ENCODE peak calls at places on chromosomes 4 and X, in nine cellular contexts. N is fibroblast of lung; U is GM23248; B is NCI-H146; J is stimulated activated naive CD8-positive, alpha-beta T cell treated with anti-CD3 and anti-CD28 coated beads, Interleukin-15, amount 100 ng/mL, for 72 hours; K is H54; T is GM12865; D is Right ventricle myocardium superior; M is pancreas. P is an unnamed sample.

GRCh38 chrX:856901-857300 is 226.3 kb downstream of the SHOX start:
- DNase-seq in N (no peak), U (no peak), B (no peak), J (no peak), K (no peak), T (no peak), D (no peak), M (no peak), P (peak)

GRCh38 chrX:66016905-66017658 is 22.8 kb downstream of the VSIG4 start:
- DNase-seq in N (no peak), U (no peak), B (no peak), J (peak), K (no peak), T (peak), D (no peak), M (no peak), P (no peak)

GRCh38 chr4:169225058-169225751 is 45.6 kb downstream of the SH3RF1 start:
- DNase-seq in N (peak), U (peak), B (no peak), J (no peak), K (peak), T (peak), D (no peak), M (no peak), P (no peak)

GRCh38 chr4:110154586-110154985 is 43.8 kb downstream of the ELOVL6 start:
- DNase-seq in N (no peak), U (no peak), B (no peak), J (no peak), K (no peak), T (no peak), D (no peak), M (no peak), P (no peak)

GRCh38 chrX:43643201-43643600 is 12.9 kb upstream of the MAOA start:
- DNase-seq in N (no peak), U (peak), B (no peak), J (no peak), K (no peak), T (no peak), D (no peak), M (no peak), P (no peak)

GRCh38 chr4:172688536-172688935 is 480.1 kb upstream of the GALNT7 start:
- DNase-seq in N (no peak), U (no peak), B (peak), J (no peak), K (no peak), T (no peak), D (no peak), M (no peak), P (no peak)

GRCh38 chr4:82562553-82562854 is 716 bp upstream of the TMEM150C start:
- DNase-seq in N (no peak), U (no peak), B (peak), J (no peak), K (no peak), T (no peak), D (no peak), M (no peak), P (no peak)

GRCh38 chr4:152860057-152860456 is 76.1 kb upstream of the FHDC1 start:
- DNase-seq in N (peak), U (no peak), B (no peak), J (no peak), K (no peak), T (no peak), D (no peak), M (no peak), P (no peak)

GRCh38 chr4:147034372-147034771 is 88.7 kb upstream of the TTC29 start:
- DNase-seq in N (peak), U (peak), B (no peak), J (no peak), K (no peak), T (no peak), D (no peak), M (no peak), P (no peak)

GRCh38 chr4:89434364-89434988 is 126.9 kb upstream of the GPRIN3 start:
- DNase-seq in N (peak), U (peak), B (peak), J (no peak), K (no peak), T (peak), D (no peak), M (no peak), P (no peak)

GRCh38 chr4:186727977-186728519 is 4.4 kb upstream of the FAT1 start:
- DNase-seq in N (no peak), U (peak), B (no peak), J (no peak), K (no peak), T (no peak), D (no peak), M (no peak), P (no peak)

GRCh38 chrX:41912922-41913321 is 10.4 kb downstream of the CASK start:
- DNase-seq in N (peak), U (peak), B (no peak), J (no peak), K (no peak), T (no peak), D (no peak), M (no peak), P (no peak)

GRCh38 chr4:61521451-61521850 is 321.3 kb downstream of the ADGRL3 start:
- DNase-seq in N (peak), U (no peak), B (no peak), J (no peak), K (no peak), T (no peak), D (no peak), M (no peak), P (no peak)

GRCh38 chrX:118352566-118352965 is 6.7 kb downstream of the WDR44 start:
- DNase-seq in N (no peak), U (no peak), B (no peak), J (no peak), K (no peak), T (no peak), D (no peak), M (no peak), P (no peak)

GRCh38 chr4:82247171-82247570 is 126.6 kb downstream of the HNRNPD start:
- DNase-seq in N (no peak), U (no peak), B (no peak), J (no peak), K (no peak), T (no peak), D (no peak), M (no peak), P (no peak)

GRCh38 chrX:130756233-130756632 is 146.8 kb downstream of the ENOX2 start:
- DNase-seq in N (no peak), U (no peak), B (no peak), J (no peak), K (no peak), T (no peak), D (no peak), M (no peak), P (no peak)

GRCh38 chrX:150201391-150201790 is 161.7 kb upstream of the MAMLD1 start:
- DNase-seq in N (no peak), U (no peak), B (no peak), J (no peak), K (no peak), T (no peak), D (no peak), M (no peak), P (no peak)

GRCh38 chr4:176439611-176440010 is 119.8 kb downstream of the SPCS3 start:
- DNase-seq in N (no peak), U (no peak), B (no peak), J (no peak), K (no peak), T (no peak), D (no peak), M (no peak), P (no peak)

GRCh38 chr4:4456351-4456750 is 69.4 kb downstream of the NSG1 start:
- DNase-seq in N (peak), U (peak), B (no peak), J (no peak), K (no peak), T (no peak), D (no peak), M (no peak), P (no peak)

GRCh38 chr4:140595065-140595464 is 26.3 kb upstream of the UCP1 start:
- DNase-seq in N (peak), U (peak), B (peak), J (no peak), K (no peak), T (peak), D (no peak), M (no peak), P (no peak)

GRCh38 chrX:39016551-39016950 is 215.3 kb downstream of the MID1IP1 start:
- DNase-seq in N (no peak), U (no peak), B (no peak), J (no peak), K (no peak), T (no peak), D (no peak), M (no peak), P (no peak)

GRCh38 chr4:126874533-126874932 is 758.2 kb upstream of the INTU start:
- DNase-seq in N (no peak), U (no peak), B (no peak), J (no peak), K (no peak), T (no peak), D (no peak), M (no peak), P (no peak)

GRCh38 chr4:182343435-182343834 is 100.2 kb downstream of the TENM3 start:
- DNase-seq in N (no peak), U (no peak), B (no peak), J (no peak), K (no peak), T (no peak), D (no peak), M (no peak), P (no peak)

GRCh38 chr4:77800483-77801259 is 18.5 kb downstream of the CNOT6L start:
- DNase-seq in N (peak), U (peak), B (no peak), J (no peak), K (no peak), T (no peak), D (no peak), M (no peak), P (no peak)

GRCh38 chr4:174427562-174428140 is 94.6 kb downstream of the HPGD start:
- DNase-seq in N (no peak), U (peak), B (no peak), J (no peak), K (no peak), T (no peak), D (no peak), M (no peak), P (no peak)